ENCODE peak calls at places on chromosomes 13 and 19, in four cellular contexts. R, B, A and C are unnamed samples.
A peak's percentile ranks its signal among the peaks of the same experiment; 100 is the strongest.

GRCh38 chr13:31722684-31723083 is 16.6 kb upstream of the RXFP2 start:
- DNase-seq in R (no peak), B (no peak), A (peak; percentile 36), C (no peak)

GRCh38 chr13:97228850-97229521 is 6.9 kb downstream of the MBNL2 start:
- DNase-seq in R (no peak), B (no peak), A (no peak), C (no peak)

GRCh38 chr19:46076951-46077814 is 36.4 kb upstream of the IGFL4 start:
- DNase-seq in R (peak; percentile 88), B (peak; percentile 82), A (peak; percentile 63), C (peak; percentile 79)

GRCh38 chr19:49114630-49115363 is 627 bp downstream of the LIN7B start:
- DNase-seq in R (peak; percentile 85), B (no peak), A (no peak), C (peak; percentile 71)

GRCh38 chr19:927044-927706 is 1.3 kb downstream of the ARID3A start:
- DNase-seq in R (no peak), B (peak; percentile 76), A (no peak), C (no peak)

GRCh38 chr13:72293206-72293605 is 426.2 kb upstream of the DACH1 start:
- DNase-seq in R (no peak), B (no peak), A (no peak), C (no peak)

GRCh38 chr13:70613295-70613694 is 505.0 kb upstream of the KLHL1 start:
- DNase-seq in R (no peak), B (no peak), A (no peak), C (no peak)

GRCh38 chr13:47893527-47893926 is 107.5 kb downstream of the SUCLA2 start:
- DNase-seq in R (no peak), B (no peak), A (no peak), C (no peak)

GRCh38 chr19:49930483-49931011 is 1.2 kb upstream of the NUP62 start:
- DNase-seq in R (no peak), B (no peak), A (no peak), C (no peak)

GRCh38 chr19:21483589-21484170 is 21.7 kb upstream of the ZNF429 start:
- DNase-seq in R (no peak), B (no peak), A (peak; percentile 10), C (no peak)

GRCh38 chr13:80132741-80133601 is 208.0 kb downstream of the SPRY2 start:
- DNase-seq in R (peak; percentile 77), B (no peak), A (no peak), C (peak; percentile 20)

GRCh38 chr13:30804474-30804873 is 69.1 kb downstream of the ALOX5AP start:
- DNase-seq in R (no peak), B (no peak), A (no peak), C (no peak)

GRCh38 chr13:74068471-74068870 is 65.7 kb downstream of the KLF12 start:
- DNase-seq in R (no peak), B (no peak), A (no peak), C (no peak)

GRCh38 chr13:105894711-105895110 is 640.8 kb downstream of the EFNB2 start:
- DNase-seq in R (no peak), B (no peak), A (no peak), C (no peak)

GRCh38 chr19:17755977-17756670 is 4.8 kb downstream of the FCHO1 start:
- DNase-seq in R (peak; percentile 96), B (no peak), A (no peak), C (peak; percentile 52)

GRCh38 chr13:95627590-95627989 is 16.9 kb downstream of the DZIP1 start:
- DNase-seq in R (no peak), B (no peak), A (no peak), C (no peak)

GRCh38 chr19:51887522-51888498 is at the start of gene ZNF577:
- DNase-seq in R (peak; percentile 90), B (peak; percentile 90), A (peak; percentile 56), C (peak; percentile 93)

GRCh38 chr13:52921194-52921593 is 72.8 kb upstream of the PCDH8 start:
- DNase-seq in R (no peak), B (no peak), A (no peak), C (no peak)

GRCh38 chr13:31670831-31671617 is 68.3 kb upstream of the RXFP2 start:
- DNase-seq in R (no peak), B (no peak), A (peak; percentile 2), C (no peak)

GRCh38 chr19:32611161-32611560 is 30.2 kb downstream of the PDCD5 start:
- DNase-seq in R (no peak), B (no peak), A (no peak), C (no peak)

GRCh38 chr13:77492982-77493381 is 42.5 kb upstream of the SCEL start:
- DNase-seq in R (no peak), B (no peak), A (no peak), C (no peak)

GRCh38 chr13:63198076-63198475 is 1782.4 kb upstream of the PCDH20 start:
- DNase-seq in R (no peak), B (no peak), A (no peak), C (no peak)

GRCh38 chr13:33615436-33615835 is 202.5 kb upstream of the RFC3 start:
- DNase-seq in R (no peak), B (no peak), A (no peak), C (no peak)

GRCh38 chr19:36152061-36152885 is at the start of gene COX7A1:
- DNase-seq in R (no peak), B (no peak), A (no peak), C (no peak)

GRCh38 chr13:23741879-23742510 is 147.2 kb downstream of the MIPEP start:
- DNase-seq in R (no peak), B (no peak), A (no peak), C (no peak)

GRCh38 chr13:98321356-98321755 is 144.3 kb upstream of the RNF113B start:
- DNase-seq in R (no peak), B (no peak), A (no peak), C (no peak)

GRCh38 chr19:48625891-48626327 is 6.6 kb downstream of the SPHK2 start:
- DNase-seq in R (no peak), B (no peak), A (no peak), C (no peak)

GRCh38 chr13:66875264-66875663 is 354.9 kb downstream of the PCDH9 start:
- DNase-seq in R (no peak), B (no peak), A (no peak), C (no peak)

GRCh38 chr19:35555301-35556005 is 8.0 kb downstream of the ATP4A start:
- DNase-seq in R (no peak), B (no peak), A (peak; percentile 30), C (no peak)

GRCh38 chr19:42272989-42273406 is 3.9 kb downstream of the CIC start:
- DNase-seq in R (no peak), B (peak; percentile 63), A (no peak), C (no peak)

GRCh38 chr19:342801-343421 is 1.7 kb downstream of the MIER2 start:
- DNase-seq in R (no peak), B (no peak), A (peak; percentile 87), C (no peak)

GRCh38 chr13:47252627-47253026 is 355.8 kb upstream of the HTR2A start:
- DNase-seq in R (no peak), B (no peak), A (no peak), C (no peak)

GRCh38 chr13:104357174-104357573 is 1291.0 kb upstream of the SLC10A2 start:
- DNase-seq in R (no peak), B (no peak), A (no peak), C (no peak)

GRCh38 chr19:51060336-51060735 is 4.6 kb downstream of the KLK13 start:
- DNase-seq in R (no peak), B (no peak), A (no peak), C (no peak)

GRCh38 chr19:36064829-36065228 is 10.1 kb downstream of the WDR62 start:
- DNase-seq in R (no peak), B (no peak), A (no peak), C (no peak)